ENCODE peak calls at places on chromosomes 6 and 20, in six cellular contexts. O, D, T, P, S and Q are unnamed samples.

GRCh38 chr6:144160452-144160851 is 10.1 kb downstream of the STX11 start:
- DNase-seq in P (no peak), S (no peak), O (no peak), T (no peak), D (no peak), Q (no peak)

GRCh38 chr20:46253391-46253790 is 54.9 kb downstream of the CDH22 start:
- DNase-seq in D (no peak), O (no peak), S (no peak), T (peak; percentile 49), P (no peak), Q (no peak)

GRCh38 chr6:133761706-133762105 is 127.2 kb upstream of the TCF21 start:
- DNase-seq in P (no peak), S (no peak), O (no peak), D (no peak), T (no peak), Q (no peak)

GRCh38 chr6:5214570-5215052 is 46.1 kb downstream of the LYRM4 start:
- DNase-seq in P (no peak), O (peak; percentile 61), D (no peak), S (peak; percentile 44), T (peak; percentile 34), Q (no peak)

GRCh38 chr20:36569847-36570429 is 3.5 kb upstream of the TGIF2 start:
- DNase-seq in P (no peak), S (no peak), O (no peak), D (no peak), T (no peak), Q (no peak)

GRCh38 chr6:64838726-64839125 is 868.3 kb downstream of the EYS start:
- DNase-seq in T (no peak), D (no peak), P (no peak), O (no peak), S (no peak), Q (no peak)

GRCh38 chr6:151616600-151616999 is 122.8 kb downstream of the CCDC170 start:
- DNase-seq in T (no peak), S (no peak), D (no peak), O (no peak), P (no peak), Q (no peak)

GRCh38 chr6:132218063-132218696 is 183.1 kb downstream of the MOXD1 start:
- DNase-seq in T (peak; percentile 33), O (no peak), P (no peak), D (peak; percentile 1), S (no peak), Q (no peak)

GRCh38 chr20:53550590-53551187 is 43.0 kb downstream of the ZNF217 start:
- DNase-seq in D (no peak), S (no peak), O (no peak), P (no peak), T (no peak), Q (no peak)

GRCh38 chr6:137910424-137910834 is 43.4 kb downstream of the TNFAIP3 start:
- DNase-seq in S (no peak), D (no peak), O (no peak), T (no peak), P (no peak), Q (no peak)

GRCh38 chr6:29760328-29760727 is 37.1 kb downstream of the HLA-F start:
- DNase-seq in P (no peak), O (no peak), D (no peak), S (no peak), T (no peak), Q (no peak)

GRCh38 chr20:56032251-56032650 is 26.9 kb upstream of the CBLN4 start:
- DNase-seq in O (no peak), S (no peak), T (no peak), P (no peak), D (no peak), Q (no peak)

GRCh38 chr6:156021746-156022396 is 566.2 kb upstream of the NOX3 start:
- DNase-seq in D (no peak), T (no peak), P (no peak), S (no peak), O (no peak), Q (no peak)

GRCh38 chr6:20699402-20699801 is 165.1 kb downstream of the CDKAL1 start:
- DNase-seq in S (no peak), T (no peak), P (no peak), D (peak; percentile 41), O (no peak), Q (no peak)

GRCh38 chr6:91590191-91590590 is 1003.3 kb upstream of the MAP3K7 start:
- DNase-seq in O (no peak), D (no peak), P (no peak), S (no peak), T (no peak), Q (no peak)

GRCh38 chr20:54680872-54681297 is 205.5 kb downstream of the DOK5 start:
- DNase-seq in T (peak; percentile 38), O (no peak), P (no peak), S (peak; percentile 67), D (peak; percentile 23), Q (peak; percentile 27)

GRCh38 chr6:98039876-98040605 is 757.0 kb upstream of the MMS22L start:
- DNase-seq in D (peak; percentile 23), S (no peak), O (no peak), P (no peak), T (peak; percentile 16), Q (no peak)